ENCODE peak calls at places on chromosomes 4 and X, in five cellular contexts. One of them, this sample, is unnamed.

GRCh38 chr4:101367201-101367600 is 19.9 kb upstream of the PPP3CA start:
- DNase-seq in stimulated activated effector memory CD8-positive, alpha-beta T cell treated with anti-CD3 and anti-CD28 coated beads, Interleukin-12 subunit alpha, Interleukin-12 subunit beta, amount 100 ng/mL, for 72 hours: no peak
- DNase-seq in ovary: no peak
- DNase-seq in NCI-H345: no peak
- DNase-seq in bronchial epithelial cell: peak
- DNase-seq in this sample: no peak

GRCh38 chrX:91331476-91331875 is 103.2 kb upstream of the PABPC5 start:
- DNase-seq in ovary: no peak
- DNase-seq in NCI-H345: peak
- DNase-seq in stimulated activated effector memory CD8-positive, alpha-beta T cell treated with anti-CD3 and anti-CD28 coated beads, Interleukin-12 subunit alpha, Interleukin-12 subunit beta, amount 100 ng/mL, for 72 hours: no peak
- DNase-seq in bronchial epithelial cell: no peak
- DNase-seq in this sample: no peak

GRCh38 chr4:153521995-153522799 is 56.0 kb downstream of the TMEM131L start:
- DNase-seq in NCI-H345: no peak
- DNase-seq in ovary: no peak
- DNase-seq in stimulated activated effector memory CD8-positive, alpha-beta T cell treated with anti-CD3 and anti-CD28 coated beads, Interleukin-12 subunit alpha, Interleukin-12 subunit beta, amount 100 ng/mL, for 72 hours: peak
- DNase-seq in bronchial epithelial cell: no peak
- DNase-seq in this sample: peak

GRCh38 chr4:159787901-159788300 is 685.0 kb downstream of the RAPGEF2 start:
- DNase-seq in ovary: no peak
- DNase-seq in NCI-H345: no peak
- DNase-seq in bronchial epithelial cell: no peak
- DNase-seq in stimulated activated effector memory CD8-positive, alpha-beta T cell treated with anti-CD3 and anti-CD28 coated beads, Interleukin-12 subunit alpha, Interleukin-12 subunit beta, amount 100 ng/mL, for 72 hours: no peak
- DNase-seq in this sample: no peak

GRCh38 chr4:181140037-181140603 is 1103.1 kb upstream of the TENM3 start:
- DNase-seq in stimulated activated effector memory CD8-positive, alpha-beta T cell treated with anti-CD3 and anti-CD28 coated beads, Interleukin-12 subunit alpha, Interleukin-12 subunit beta, amount 100 ng/mL, for 72 hours: no peak
- DNase-seq in ovary: no peak
- DNase-seq in NCI-H345: no peak
- DNase-seq in bronchial epithelial cell: no peak
- DNase-seq in this sample: no peak

GRCh38 chr4:167456619-167457018 is 222.3 kb upstream of the SPOCK3 start:
- DNase-seq in NCI-H345: no peak
- DNase-seq in stimulated activated effector memory CD8-positive, alpha-beta T cell treated with anti-CD3 and anti-CD28 coated beads, Interleukin-12 subunit alpha, Interleukin-12 subunit beta, amount 100 ng/mL, for 72 hours: no peak
- DNase-seq in bronchial epithelial cell: no peak
- DNase-seq in ovary: no peak
- DNase-seq in this sample: no peak

GRCh38 chr4:153518001-153518400 is 51.8 kb downstream of the TMEM131L start:
- DNase-seq in stimulated activated effector memory CD8-positive, alpha-beta T cell treated with anti-CD3 and anti-CD28 coated beads, Interleukin-12 subunit alpha, Interleukin-12 subunit beta, amount 100 ng/mL, for 72 hours: no peak
- DNase-seq in NCI-H345: no peak
- DNase-seq in bronchial epithelial cell: no peak
- DNase-seq in ovary: peak
- DNase-seq in this sample: no peak

GRCh38 chr4:139530833-139531427 is 25.1 kb downstream of the SETD7 start:
- DNase-seq in ovary: no peak
- DNase-seq in NCI-H345: no peak
- DNase-seq in bronchial epithelial cell: peak
- DNase-seq in stimulated activated effector memory CD8-positive, alpha-beta T cell treated with anti-CD3 and anti-CD28 coated beads, Interleukin-12 subunit alpha, Interleukin-12 subunit beta, amount 100 ng/mL, for 72 hours: peak
- DNase-seq in this sample: peak

GRCh38 chrX:130261494-130261893 is 7.2 kb downstream of the ZNF280C start:
- DNase-seq in stimulated activated effector memory CD8-positive, alpha-beta T cell treated with anti-CD3 and anti-CD28 coated beads, Interleukin-12 subunit alpha, Interleukin-12 subunit beta, amount 100 ng/mL, for 72 hours: no peak
- DNase-seq in NCI-H345: no peak
- DNase-seq in ovary: no peak
- DNase-seq in bronchial epithelial cell: no peak
- DNase-seq in this sample: no peak

This sample was measured in central memory CD8-positive, alpha-beta T cell.